ENCODE peak calls at places on chromosomes 1 and 21, in ten cellular contexts. One of them, this sample, is unnamed.

GRCh38 chr1:221774054-221774842 is 32.4 kb upstream of the DUSP10 start:
- DNase-seq in SHP77 treated with DMSO at 0.1 percent for 48 hours: no peak
- DNase-seq in pancreas: no peak
- DNase-seq in naive B cell: no peak
- DNase-seq in heart right ventricle: no peak
- DNase-seq in ureter: no peak
- DNase-seq in stimulated activated effector memory CD8-positive, alpha-beta T cell treated with anti-CD3 and anti-CD28 coated beads, Interleukin-12 subunit alpha, Interleukin-12 subunit beta, amount 100 ng/mL, for 72 hours: no peak
- DNase-seq in ACHN: no peak
- DNase-seq in left kidney: no peak
- DNase-seq in Calu3: no peak
- DNase-seq in this sample: no peak

GRCh38 chr1:52424238-52424637 is 19.8 kb downstream of the PRPF38A start:
- DNase-seq in ACHN: no peak
- DNase-seq in naive B cell: no peak
- DNase-seq in left kidney: no peak
- DNase-seq in SHP77 treated with DMSO at 0.1 percent for 48 hours: no peak
- DNase-seq in pancreas: no peak
- DNase-seq in heart right ventricle: no peak
- DNase-seq in Calu3: no peak
- DNase-seq in ureter: no peak
- DNase-seq in stimulated activated effector memory CD8-positive, alpha-beta T cell treated with anti-CD3 and anti-CD28 coated beads, Interleukin-12 subunit alpha, Interleukin-12 subunit beta, amount 100 ng/mL, for 72 hours: no peak
- DNase-seq in this sample: peak

GRCh38 chr1:156894711-156895407 is 1.3 kb downstream of the PEAR1 start:
- DNase-seq in left kidney: peak
- DNase-seq in Calu3: no peak
- DNase-seq in naive B cell: no peak
- DNase-seq in ureter: no peak
- DNase-seq in stimulated activated effector memory CD8-positive, alpha-beta T cell treated with anti-CD3 and anti-CD28 coated beads, Interleukin-12 subunit alpha, Interleukin-12 subunit beta, amount 100 ng/mL, for 72 hours: no peak
- DNase-seq in heart right ventricle: peak
- DNase-seq in pancreas: peak
- DNase-seq in ACHN: no peak
- DNase-seq in SHP77 treated with DMSO at 0.1 percent for 48 hours: no peak
- DNase-seq in this sample: no peak

GRCh38 chr21:25952306-25952705 is 217.5 kb downstream of the GABPA start:
- DNase-seq in heart right ventricle: no peak
- DNase-seq in Calu3: no peak
- DNase-seq in stimulated activated effector memory CD8-positive, alpha-beta T cell treated with anti-CD3 and anti-CD28 coated beads, Interleukin-12 subunit alpha, Interleukin-12 subunit beta, amount 100 ng/mL, for 72 hours: no peak
- DNase-seq in ACHN: no peak
- DNase-seq in left kidney: no peak
- DNase-seq in SHP77 treated with DMSO at 0.1 percent for 48 hours: no peak
- DNase-seq in ureter: no peak
- DNase-seq in naive B cell: no peak
- DNase-seq in pancreas: no peak
- DNase-seq in this sample: no peak

GRCh38 chr21:32335601-32336575 is 37.2 kb downstream of the MRAP start:
- DNase-seq in ureter: no peak
- DNase-seq in stimulated activated effector memory CD8-positive, alpha-beta T cell treated with anti-CD3 and anti-CD28 coated beads, Interleukin-12 subunit alpha, Interleukin-12 subunit beta, amount 100 ng/mL, for 72 hours: no peak
- DNase-seq in left kidney: peak
- DNase-seq in heart right ventricle: no peak
- DNase-seq in ACHN: no peak
- DNase-seq in pancreas: no peak
- DNase-seq in SHP77 treated with DMSO at 0.1 percent for 48 hours: no peak
- DNase-seq in naive B cell: no peak
- DNase-seq in Calu3: no peak
- DNase-seq in this sample: no peak

GRCh38 chr1:77375990-77376389 is 94.2 kb downstream of the AK5 start:
- DNase-seq in naive B cell: no peak
- DNase-seq in stimulated activated effector memory CD8-positive, alpha-beta T cell treated with anti-CD3 and anti-CD28 coated beads, Interleukin-12 subunit alpha, Interleukin-12 subunit beta, amount 100 ng/mL, for 72 hours: no peak
- DNase-seq in ACHN: no peak
- DNase-seq in pancreas: no peak
- DNase-seq in ureter: no peak
- DNase-seq in heart right ventricle: no peak
- DNase-seq in left kidney: peak
- DNase-seq in SHP77 treated with DMSO at 0.1 percent for 48 hours: no peak
- DNase-seq in Calu3: no peak
- DNase-seq in this sample: no peak

GRCh38 chr21:44613386-44614155 is 1.7 kb downstream of the KRTAP10-8 start:
- DNase-seq in left kidney: no peak
- DNase-seq in ureter: peak
- DNase-seq in naive B cell: no peak
- DNase-seq in pancreas: peak
- DNase-seq in heart right ventricle: no peak
- DNase-seq in stimulated activated effector memory CD8-positive, alpha-beta T cell treated with anti-CD3 and anti-CD28 coated beads, Interleukin-12 subunit alpha, Interleukin-12 subunit beta, amount 100 ng/mL, for 72 hours: peak
- DNase-seq in SHP77 treated with DMSO at 0.1 percent for 48 hours: no peak
- DNase-seq in ACHN: no peak
- DNase-seq in Calu3: no peak
- DNase-seq in this sample: no peak

GRCh38 chr1:178581351-178581951 is 68.5 kb downstream of the TEX35 start:
- DNase-seq in stimulated activated effector memory CD8-positive, alpha-beta T cell treated with anti-CD3 and anti-CD28 coated beads, Interleukin-12 subunit alpha, Interleukin-12 subunit beta, amount 100 ng/mL, for 72 hours: no peak
- DNase-seq in Calu3: no peak
- DNase-seq in ACHN: no peak
- DNase-seq in SHP77 treated with DMSO at 0.1 percent for 48 hours: no peak
- DNase-seq in pancreas: no peak
- DNase-seq in heart right ventricle: no peak
- DNase-seq in left kidney: peak
- DNase-seq in naive B cell: peak
- DNase-seq in ureter: no peak
- DNase-seq in this sample: peak

GRCh38 chr1:109657395-109657794 is 1.5 kb downstream of the GSTM4 start:
- DNase-seq in ACHN: no peak
- DNase-seq in heart right ventricle: no peak
- DNase-seq in naive B cell: no peak
- DNase-seq in left kidney: no peak
- DNase-seq in SHP77 treated with DMSO at 0.1 percent for 48 hours: no peak
- DNase-seq in Calu3: no peak
- DNase-seq in pancreas: no peak
- DNase-seq in stimulated activated effector memory CD8-positive, alpha-beta T cell treated with anti-CD3 and anti-CD28 coated beads, Interleukin-12 subunit alpha, Interleukin-12 subunit beta, amount 100 ng/mL, for 72 hours: peak
- DNase-seq in ureter: no peak
- DNase-seq in this sample: no peak

GRCh38 chr1:2135425-2135824 is 59.1 kb downstream of the FAAP20 start:
- DNase-seq in ureter: no peak
- DNase-seq in left kidney: peak
- DNase-seq in heart right ventricle: peak
- DNase-seq in SHP77 treated with DMSO at 0.1 percent for 48 hours: no peak
- DNase-seq in Calu3: peak
- DNase-seq in ACHN: no peak
- DNase-seq in naive B cell: no peak
- DNase-seq in pancreas: no peak
- DNase-seq in stimulated activated effector memory CD8-positive, alpha-beta T cell treated with anti-CD3 and anti-CD28 coated beads, Interleukin-12 subunit alpha, Interleukin-12 subunit beta, amount 100 ng/mL, for 72 hours: no peak
- DNase-seq in this sample: no peak

GRCh38 chr1:38009088-38009840 is 3.3 kb upstream of the UTP11 start:
- DNase-seq in left kidney: peak
- DNase-seq in ACHN: no peak
- DNase-seq in stimulated activated effector memory CD8-positive, alpha-beta T cell treated with anti-CD3 and anti-CD28 coated beads, Interleukin-12 subunit alpha, Interleukin-12 subunit beta, amount 100 ng/mL, for 72 hours: peak
- DNase-seq in ureter: no peak
- DNase-seq in SHP77 treated with DMSO at 0.1 percent for 48 hours: no peak
- DNase-seq in pancreas: no peak
- DNase-seq in Calu3: no peak
- DNase-seq in naive B cell: no peak
- DNase-seq in heart right ventricle: no peak
- DNase-seq in this sample: no peak

GRCh38 chr1:155064109-155064812 is 721 bp downstream of the EFNA4 start:
- DNase-seq in naive B cell: no peak
- DNase-seq in ACHN: peak
- DNase-seq in left kidney: peak
- DNase-seq in SHP77 treated with DMSO at 0.1 percent for 48 hours: no peak
- DNase-seq in pancreas: no peak
- DNase-seq in stimulated activated effector memory CD8-positive, alpha-beta T cell treated with anti-CD3 and anti-CD28 coated beads, Interleukin-12 subunit alpha, Interleukin-12 subunit beta, amount 100 ng/mL, for 72 hours: peak
- DNase-seq in ureter: no peak
- DNase-seq in heart right ventricle: no peak
- DNase-seq in Calu3: no peak
- DNase-seq in this sample: no peak

GRCh38 chr1:215277537-215277936 is 195.0 kb downstream of the KCNK2 start:
- DNase-seq in stimulated activated effector memory CD8-positive, alpha-beta T cell treated with anti-CD3 and anti-CD28 coated beads, Interleukin-12 subunit alpha, Interleukin-12 subunit beta, amount 100 ng/mL, for 72 hours: no peak
- DNase-seq in pancreas: no peak
- DNase-seq in naive B cell: no peak
- DNase-seq in heart right ventricle: no peak
- DNase-seq in ureter: no peak
- DNase-seq in left kidney: no peak
- DNase-seq in ACHN: no peak
- DNase-seq in Calu3: no peak
- DNase-seq in SHP77 treated with DMSO at 0.1 percent for 48 hours: no peak
- DNase-seq in this sample: no peak

GRCh38 chr1:175338447-175339135 is 146.0 kb upstream of the KIAA0040 start:
- DNase-seq in ureter: no peak
- DNase-seq in stimulated activated effector memory CD8-positive, alpha-beta T cell treated with anti-CD3 and anti-CD28 coated beads, Interleukin-12 subunit alpha, Interleukin-12 subunit beta, amount 100 ng/mL, for 72 hours: peak
- DNase-seq in naive B cell: peak
- DNase-seq in left kidney: peak
- DNase-seq in Calu3: peak
- DNase-seq in ACHN: peak
- DNase-seq in pancreas: no peak
- DNase-seq in SHP77 treated with DMSO at 0.1 percent for 48 hours: no peak
- DNase-seq in heart right ventricle: no peak
- DNase-seq in this sample: peak

GRCh38 chr1:25198731-25199231 is 33.5 kb downstream of the SYF2 start:
- DNase-seq in ACHN: no peak
- DNase-seq in naive B cell: no peak
- DNase-seq in stimulated activated effector memory CD8-positive, alpha-beta T cell treated with anti-CD3 and anti-CD28 coated beads, Interleukin-12 subunit alpha, Interleukin-12 subunit beta, amount 100 ng/mL, for 72 hours: no peak
- DNase-seq in pancreas: peak
- DNase-seq in ureter: no peak
- DNase-seq in Calu3: no peak
- DNase-seq in SHP77 treated with DMSO at 0.1 percent for 48 hours: no peak
- DNase-seq in heart right ventricle: peak
- DNase-seq in left kidney: peak
- DNase-seq in this sample: no peak

GRCh38 chr1:110728388-110728787 is 53.6 kb upstream of the KCNA3 start:
- DNase-seq in ACHN: no peak
- DNase-seq in SHP77 treated with DMSO at 0.1 percent for 48 hours: no peak
- DNase-seq in heart right ventricle: no peak
- DNase-seq in left kidney: no peak
- DNase-seq in naive B cell: no peak
- DNase-seq in pancreas: no peak
- DNase-seq in Calu3: no peak
- DNase-seq in stimulated activated effector memory CD8-positive, alpha-beta T cell treated with anti-CD3 and anti-CD28 coated beads, Interleukin-12 subunit alpha, Interleukin-12 subunit beta, amount 100 ng/mL, for 72 hours: no peak
- DNase-seq in ureter: no peak
- DNase-seq in this sample: no peak

GRCh38 chr1:228151170-228151513 is 1.4 kb downstream of the GJC2 start:
- DNase-seq in SHP77 treated with DMSO at 0.1 percent for 48 hours: no peak
- DNase-seq in ureter: no peak
- DNase-seq in naive B cell: no peak
- DNase-seq in heart right ventricle: no peak
- DNase-seq in stimulated activated effector memory CD8-positive, alpha-beta T cell treated with anti-CD3 and anti-CD28 coated beads, Interleukin-12 subunit alpha, Interleukin-12 subunit beta, amount 100 ng/mL, for 72 hours: no peak
- DNase-seq in ACHN: no peak
- DNase-seq in pancreas: no peak
- DNase-seq in left kidney: no peak
- DNase-seq in Calu3: no peak
- DNase-seq in this sample: no peak

GRCh38 chr21:45514311-45515021 is 27.8 kb downstream of the SLC19A1 start:
- DNase-seq in naive B cell: no peak
- DNase-seq in heart right ventricle: peak
- DNase-seq in stimulated activated effector memory CD8-positive, alpha-beta T cell treated with anti-CD3 and anti-CD28 coated beads, Interleukin-12 subunit alpha, Interleukin-12 subunit beta, amount 100 ng/mL, for 72 hours: no peak
- DNase-seq in ureter: no peak
- DNase-seq in pancreas: peak
- DNase-seq in SHP77 treated with DMSO at 0.1 percent for 48 hours: no peak
- DNase-seq in ACHN: no peak
- DNase-seq in left kidney: no peak
- DNase-seq in Calu3: no peak
- DNase-seq in this sample: no peak

GRCh38 chr1:119102051-119102450 is 38.4 kb downstream of the WARS2 start:
- DNase-seq in left kidney: no peak
- DNase-seq in pancreas: no peak
- DNase-seq in ACHN: no peak
- DNase-seq in naive B cell: no peak
- DNase-seq in ureter: no peak
- DNase-seq in heart right ventricle: no peak
- DNase-seq in SHP77 treated with DMSO at 0.1 percent for 48 hours: no peak
- DNase-seq in stimulated activated effector memory CD8-positive, alpha-beta T cell treated with anti-CD3 and anti-CD28 coated beads, Interleukin-12 subunit alpha, Interleukin-12 subunit beta, amount 100 ng/mL, for 72 hours: no peak
- DNase-seq in Calu3: no peak
- DNase-seq in this sample: no peak

GRCh38 chr1:117244306-117244705 is 33.6 kb upstream of the VTCN1 start:
- DNase-seq in heart right ventricle: no peak
- DNase-seq in ureter: no peak
- DNase-seq in pancreas: no peak
- DNase-seq in naive B cell: no peak
- DNase-seq in stimulated activated effector memory CD8-positive, alpha-beta T cell treated with anti-CD3 and anti-CD28 coated beads, Interleukin-12 subunit alpha, Interleukin-12 subunit beta, amount 100 ng/mL, for 72 hours: no peak
- DNase-seq in Calu3: no peak
- DNase-seq in left kidney: no peak
- DNase-seq in SHP77 treated with DMSO at 0.1 percent for 48 hours: no peak
- DNase-seq in ACHN: no peak
- DNase-seq in this sample: no peak

GRCh38 chr21:44537930-44538911 is 1.8 kb downstream of the KRTAP10-1 start:
- DNase-seq in naive B cell: no peak
- DNase-seq in ACHN: no peak
- DNase-seq in pancreas: no peak
- DNase-seq in ureter: no peak
- DNase-seq in heart right ventricle: no peak
- DNase-seq in stimulated activated effector memory CD8-positive, alpha-beta T cell treated with anti-CD3 and anti-CD28 coated beads, Interleukin-12 subunit alpha, Interleukin-12 subunit beta, amount 100 ng/mL, for 72 hours: no peak
- DNase-seq in Calu3: no peak
- DNase-seq in SHP77 treated with DMSO at 0.1 percent for 48 hours: no peak
- DNase-seq in left kidney: no peak
- DNase-seq in this sample: no peak

GRCh38 chr1:244955661-244956060 is 91.3 kb upstream of the HNRNPU start:
- DNase-seq in ureter: no peak
- DNase-seq in heart right ventricle: no peak
- DNase-seq in Calu3: no peak
- DNase-seq in ACHN: no peak
- DNase-seq in naive B cell: no peak
- DNase-seq in pancreas: no peak
- DNase-seq in SHP77 treated with DMSO at 0.1 percent for 48 hours: no peak
- DNase-seq in stimulated activated effector memory CD8-positive, alpha-beta T cell treated with anti-CD3 and anti-CD28 coated beads, Interleukin-12 subunit alpha, Interleukin-12 subunit beta, amount 100 ng/mL, for 72 hours: no peak
- DNase-seq in left kidney: no peak
- DNase-seq in this sample: no peak

GRCh38 chr1:97238816-97239215 is 517.2 kb downstream of the PTBP2 start:
- DNase-seq in stimulated activated effector memory CD8-positive, alpha-beta T cell treated with anti-CD3 and anti-CD28 coated beads, Interleukin-12 subunit alpha, Interleukin-12 subunit beta, amount 100 ng/mL, for 72 hours: no peak
- DNase-seq in SHP77 treated with DMSO at 0.1 percent for 48 hours: no peak
- DNase-seq in pancreas: no peak
- DNase-seq in ACHN: no peak
- DNase-seq in left kidney: no peak
- DNase-seq in Calu3: no peak
- DNase-seq in ureter: no peak
- DNase-seq in heart right ventricle: no peak
- DNase-seq in naive B cell: no peak
- DNase-seq in this sample: no peak

GRCh38 chr1:27601771-27602509 is 2.0 kb downstream of the AHDC1 start:
- DNase-seq in stimulated activated effector memory CD8-positive, alpha-beta T cell treated with anti-CD3 and anti-CD28 coated beads, Interleukin-12 subunit alpha, Interleukin-12 subunit beta, amount 100 ng/mL, for 72 hours: peak
- DNase-seq in ACHN: no peak
- DNase-seq in pancreas: peak
- DNase-seq in naive B cell: no peak
- DNase-seq in Calu3: peak
- DNase-seq in SHP77 treated with DMSO at 0.1 percent for 48 hours: no peak
- DNase-seq in heart right ventricle: peak
- DNase-seq in ureter: no peak
- DNase-seq in left kidney: peak
- DNase-seq in this sample: peak

GRCh38 chr1:95138223-95138622 is 21.1 kb downstream of the TLCD4 start:
- DNase-seq in ureter: no peak
- DNase-seq in stimulated activated effector memory CD8-positive, alpha-beta T cell treated with anti-CD3 and anti-CD28 coated beads, Interleukin-12 subunit alpha, Interleukin-12 subunit beta, amount 100 ng/mL, for 72 hours: no peak
- DNase-seq in ACHN: no peak
- DNase-seq in heart right ventricle: no peak
- DNase-seq in pancreas: no peak
- DNase-seq in naive B cell: no peak
- DNase-seq in Calu3: no peak
- DNase-seq in left kidney: no peak
- DNase-seq in SHP77 treated with DMSO at 0.1 percent for 48 hours: no peak
- DNase-seq in this sample: no peak

GRCh38 chr1:168301664-168302320 is 21.1 kb downstream of the TBX19 start:
- DNase-seq in ACHN: peak
- DNase-seq in ureter: no peak
- DNase-seq in SHP77 treated with DMSO at 0.1 percent for 48 hours: no peak
- DNase-seq in pancreas: no peak
- DNase-seq in left kidney: no peak
- DNase-seq in heart right ventricle: no peak
- DNase-seq in naive B cell: no peak
- DNase-seq in Calu3: peak
- DNase-seq in stimulated activated effector memory CD8-positive, alpha-beta T cell treated with anti-CD3 and anti-CD28 coated beads, Interleukin-12 subunit alpha, Interleukin-12 subunit beta, amount 100 ng/mL, for 72 hours: no peak
- DNase-seq in this sample: no peak